ENCODE peak calls at places on chromosomes 11 and 22, in six cellular contexts. I, C, W, G, D and H are unnamed samples.

GRCh38 chr11:1939006-1939626 is 8.0 kb upstream of the MRPL23 start:
- DNase-seq in W (no peak), C (no peak), D (no peak), I (no peak), G (no peak), H (no peak)

GRCh38 chr11:130560000-130560852 is 111.8 kb downstream of the ADAMTS15 start:
- DNase-seq in W (no peak), C (no peak), G (peak; percentile 79), D (peak; percentile 68), I (no peak), H (peak; percentile 32)

GRCh38 chr11:20719821-20720220 is 50.4 kb downstream of the NELL1 start:
- DNase-seq in W (no peak), G (no peak), C (no peak), I (no peak), D (no peak), H (no peak)

GRCh38 chr11:90650124-90650523 is 427.3 kb upstream of the CHORDC1 start:
- DNase-seq in G (no peak), I (no peak), D (no peak), W (no peak), C (no peak), H (no peak)

GRCh38 chr11:66143264-66143566 is 73.1 kb downstream of the PACS1 start:
- DNase-seq in D (no peak), C (no peak), I (no peak), G (no peak), W (no peak), H (no peak)

GRCh38 chr11:108224908-108225786 is 2.3 kb downstream of the ATM start:
- DNase-seq in D (no peak), W (no peak), I (no peak), G (no peak), C (no peak), H (peak; percentile 2)

GRCh38 chr11:123472236-123472935 is 42.3 kb downstream of the GRAMD1B start:
- DNase-seq in C (no peak), G (no peak), D (no peak), W (no peak), I (no peak), H (no peak)

GRCh38 chr11:107576497-107577086 is 11.1 kb upstream of the ALKBH8 start:
- DNase-seq in D (peak; percentile 46), I (peak; percentile 47), C (peak; percentile 30), G (no peak), W (no peak), H (peak; percentile 86)

GRCh38 chr22:24845036-24845918 is 39.3 kb downstream of the SGSM1 start:
- DNase-seq in G (no peak), D (peak; percentile 8), I (peak; percentile 9), C (no peak), W (no peak), H (peak; percentile 74)

GRCh38 chr11:75347781-75348613 is 3.5 kb downstream of the ARRB1 start:
- DNase-seq in C (no peak), W (peak; percentile 30), D (peak; percentile 98), I (peak; percentile 98), G (no peak), H (no peak)

GRCh38 chr11:114166897-114167323 is 107.4 kb downstream of the ZBTB16 start:
- DNase-seq in W (no peak), C (no peak), D (peak; percentile 78), G (no peak), I (peak; percentile 63), H (no peak)

GRCh38 chr22:46935506-46936377 is 173.3 kb downstream of the TBC1D22A start:
- DNase-seq in C (no peak), G (no peak), W (no peak), D (peak; percentile 28), I (no peak), H (peak; percentile 36)

GRCh38 chr22:33579448-33580093 is 340.7 kb downstream of the LARGE1 start:
- DNase-seq in W (peak; percentile 82), G (peak; percentile 88), C (peak; percentile 53), I (peak; percentile 38), D (peak; percentile 55), H (peak; percentile 83)

GRCh38 chr11:112810951-112811350 is 150.3 kb upstream of the NCAM1 start:
- DNase-seq in I (no peak), W (no peak), C (no peak), D (no peak), G (no peak), H (no peak)

GRCh38 chr22:36252754-36253522 is at the start of gene APOL1:
- DNase-seq in G (no peak), W (peak; percentile 12), C (no peak), D (peak; percentile 72), I (peak; percentile 43), H (peak; percentile 74)

GRCh38 chr11:35050596-35050995 is 88.4 kb upstream of the CD44 start:
- DNase-seq in C (no peak), I (no peak), W (no peak), D (peak; percentile 36), G (no peak), H (no peak)

GRCh38 chr11:28269621-28270020 is 161.4 kb downstream of the METTL15 start:
- DNase-seq in D (no peak), I (no peak), G (no peak), C (no peak), W (no peak), H (no peak)

GRCh38 chr11:72069200-72069599 is 11.1 kb downstream of the NUMA1 start:
- DNase-seq in I (no peak), C (no peak), D (peak; percentile 69), G (no peak), W (no peak), H (no peak)

GRCh38 chr11:10021563-10021962 is 272.5 kb downstream of the SBF2 start:
- DNase-seq in C (no peak), G (peak; percentile 70), W (no peak), I (no peak), D (no peak), H (no peak)

DNA sequence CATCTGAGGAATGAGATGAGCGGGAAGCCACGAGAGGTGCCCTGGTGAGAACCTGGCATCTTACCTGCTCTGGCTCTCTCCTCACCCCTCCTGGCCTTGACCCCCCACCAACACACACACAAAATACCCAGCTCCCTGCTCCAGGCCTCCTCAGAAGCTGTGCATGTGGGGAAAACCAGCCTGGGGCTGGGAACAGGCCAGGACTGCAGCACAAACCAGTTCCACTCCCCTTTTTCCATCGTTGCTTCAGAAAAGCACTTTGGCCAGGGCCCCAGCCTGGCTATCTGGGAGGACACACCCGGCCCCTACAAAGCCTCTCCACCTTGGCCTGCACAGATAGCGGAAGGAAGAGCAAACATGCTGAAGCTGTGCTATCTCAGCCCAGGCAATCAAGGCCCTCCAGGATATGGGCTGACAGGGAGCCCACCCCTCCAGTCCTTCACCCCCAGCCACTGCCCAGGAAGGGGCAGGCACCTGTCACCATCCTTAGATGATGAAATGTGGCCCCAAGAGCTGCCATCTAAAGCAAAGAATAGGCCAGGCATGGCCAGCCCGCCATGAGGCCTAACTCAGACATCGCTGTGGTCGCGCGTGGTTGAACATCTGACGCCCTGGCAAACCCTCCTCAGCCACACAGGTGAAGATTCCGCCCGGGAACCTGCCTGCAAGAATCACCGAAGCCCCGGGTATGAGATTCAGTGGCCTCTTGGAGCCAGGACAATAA is 35.4 kb downstream of the PISD start:
- DNase-seq in C (no peak), G (no peak), W (peak; percentile 24), D (no peak), I (no peak), H (no peak)
- H3K79me1 ChIP-seq in C (peaks cover 43% of the 10 kb centered on the region), G (peaks cover 44% of the 10 kb centered on the region), W (peaks cover 5% of the 10 kb centered on the region), D (peaks cover 7% of the 10 kb centered on the region), I (peaks cover 93% of the 10 kb centered on the region), H (peaks cover 10% of the 10 kb centered on the region)

DNA sequence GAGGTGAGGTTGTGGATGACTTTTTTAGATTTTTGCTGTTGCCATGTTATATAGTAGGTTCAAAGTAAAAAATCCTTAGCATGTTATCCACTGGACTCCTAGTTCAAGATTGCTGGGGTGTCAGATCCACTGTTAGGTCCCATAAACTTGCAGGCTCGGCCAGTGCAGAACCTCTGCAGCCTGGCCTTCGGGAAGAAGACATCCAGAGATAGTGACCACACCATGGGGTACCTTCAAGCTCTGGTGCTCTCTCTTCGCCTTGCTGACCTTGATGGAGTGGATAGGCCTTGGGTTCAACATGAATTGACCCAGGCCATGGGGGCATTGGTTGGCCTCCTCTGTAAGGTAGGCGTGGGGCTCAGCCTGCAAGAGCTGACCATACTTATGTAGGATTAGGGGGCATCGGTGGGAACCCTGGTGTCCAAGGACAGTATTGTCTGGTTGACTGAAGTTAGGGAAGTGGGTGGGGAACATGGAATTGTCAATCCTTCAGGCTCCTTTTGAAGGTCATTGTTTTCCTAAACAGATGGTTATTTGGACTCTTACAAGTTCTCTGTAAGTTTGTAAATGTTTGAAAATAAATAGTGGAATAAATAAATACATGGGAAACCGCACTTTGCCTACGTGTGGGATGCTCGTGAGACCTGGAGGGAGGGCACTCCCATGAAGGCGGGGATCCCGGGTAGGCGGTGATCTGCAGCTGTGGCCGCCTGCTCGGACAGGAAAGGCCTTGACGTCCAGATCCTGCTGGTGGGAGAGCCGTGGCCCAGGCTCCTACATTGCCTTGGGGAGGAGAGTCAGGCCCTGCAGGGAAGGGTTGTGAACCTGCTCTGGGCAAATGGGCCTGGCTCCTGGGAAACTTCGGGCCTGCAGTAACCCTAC is 37.1 kb downstream of the BCR start:
- DNase-seq in G (no peak), C (no peak), D (peak; percentile 55), W (no peak), I (no peak), H (peak; percentile 40)
- H3K79me1 ChIP-seq in G (peaks cover 64% of the 10 kb centered on the region), C (peaks cover 15% of the 10 kb centered on the region), D (peaks cover 43% of the 10 kb centered on the region), W (peaks cover 20% of the 10 kb centered on the region), I (peaks cover 96% of the 10 kb centered on the region), H (peaks cover 2% of the 10 kb centered on the region)

DNA sequence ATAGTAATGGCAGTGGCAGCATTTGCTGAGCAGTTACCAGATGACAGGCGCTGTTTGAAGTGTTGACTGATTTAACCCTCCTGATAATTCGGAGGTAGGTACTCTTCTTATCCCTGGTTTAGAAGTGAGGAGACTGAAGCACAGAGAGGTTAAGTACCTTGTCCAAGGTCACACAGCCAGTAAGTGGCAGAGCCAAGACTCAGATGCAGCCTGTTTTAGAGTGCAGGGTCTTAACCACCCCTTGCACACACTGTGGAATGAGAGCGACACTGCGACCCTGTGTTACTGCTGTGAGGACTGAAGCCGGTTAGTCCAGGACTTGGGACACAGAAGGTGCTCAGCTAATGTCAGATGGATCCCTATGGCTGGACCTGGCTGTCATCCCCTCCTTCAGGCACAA is 34.7 kb downstream of the DAGLA start:
- DNase-seq in G (no peak), W (no peak), C (no peak), D (no peak), I (no peak), H (no peak)
- H3K79me1 ChIP-seq in G (no peaks in the 10 kb centered on the region), W (no peaks in the 10 kb centered on the region), C (no peaks in the 10 kb centered on the region), D (peaks cover 23% of the 10 kb centered on the region), I (peaks cover 18% of the 10 kb centered on the region), H (peaks cover 6% of the 10 kb centered on the region)

GRCh38 chr22:23218053-23218866 is 38.0 kb downstream of the BCR start:
- DNase-seq in G (no peak), W (no peak), I (no peak), C (no peak), D (no peak), H (no peak)
- H3K79me1 ChIP-seq in G (peaks cover 65% of the 10 kb centered on the region), W (peaks cover 22% of the 10 kb centered on the region), I (peaks cover 96% of the 10 kb centered on the region), C (peaks cover 17% of the 10 kb centered on the region), D (peaks cover 44% of the 10 kb centered on the region), H (peaks cover 2% of the 10 kb centered on the region)

DNA sequence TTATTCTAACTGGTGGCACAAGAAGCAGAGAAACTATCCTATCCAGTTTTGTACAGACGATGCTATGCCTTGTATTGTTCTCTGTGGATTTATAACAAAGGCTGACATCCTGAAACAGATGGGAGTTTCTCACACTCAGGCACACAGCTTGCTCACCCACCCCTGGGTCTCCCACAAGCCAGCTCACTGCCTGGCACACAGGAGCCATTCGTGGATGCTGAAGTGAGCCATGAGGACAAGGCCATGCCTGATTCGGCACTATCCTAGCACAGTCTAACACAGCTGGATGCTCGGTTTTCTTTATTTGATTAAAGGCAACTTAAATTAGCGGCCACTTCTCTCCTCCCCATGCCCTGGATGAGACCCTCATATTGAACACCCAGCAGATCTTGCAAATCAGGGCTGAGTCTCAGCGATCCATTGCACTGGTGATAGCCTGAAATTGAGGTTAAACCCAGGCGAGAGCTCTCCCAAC is 25.7 kb upstream of the TMPRSS4 start:
- DNase-seq in W (no peak), I (no peak), G (no peak), D (no peak), C (no peak), H (no peak)
- H3K79me1 ChIP-seq in W (no peaks in the 10 kb centered on the region), I (no peaks in the 10 kb centered on the region), G (no peaks in the 10 kb centered on the region), D (no peaks in the 10 kb centered on the region), C (no peaks in the 10 kb centered on the region), H (no peaks in the 10 kb centered on the region)